ENCODE peak calls at places on chromosomes 3 and 15, in nine cellular contexts. H is activated T-helper 1 cell treated with anti-CD3 and anti-CD28 coated beads, Interleukin-12 subunit alpha, Interleukin-12 subunit beta, Interleukin-2, Interleukin-4 antibody, amounts not matched to agents 30 ng/mL and 10 ng/mL and 1 ng/mL, durations not matched to agents 14 hours and 24 hours and 36 hours; B is nephron progenitor cell; D is SJSA1; X is suprapubic skin; L is activated CD4-positive, alpha-beta memory T cell treated with anti-CD3 and anti-CD28 coated beads for 36 hours; P is B cell; G is WTC11; A is AG09319. Y is an unnamed sample.

GRCh38 chr15:83559310-83559966 is 94.5 kb upstream of the ADAMTSL3 start:
- DNase-seq in P (peak), X (no peak), D (no peak), L (peak), B (peak), A (peak), G (peak), H (peak), Y (peak)

GRCh38 chr3:71784201-71784913 is 591 bp downstream of the PROK2 start:
- DNase-seq in D (no peak), X (no peak), A (no peak), P (peak), B (peak), G (no peak), L (no peak), H (no peak), Y (peak)

GRCh38 chr3:195909645-195910498 is 1.5 kb upstream of the TNK2 start:
- DNase-seq in D (peak), B (peak), X (peak), A (no peak), H (peak), L (peak), G (peak), P (peak), Y (peak)

GRCh38 chr3:129282727-129283327 is 4.2 kb downstream of the HMCES start:
- DNase-seq in L (peak), X (no peak), H (no peak), P (peak), G (no peak), B (no peak), A (no peak), D (no peak), Y (no peak)

GRCh38 chr3:33004205-33004604 is 52.8 kb downstream of the CCR4 start:
- DNase-seq in L (no peak), B (no peak), H (no peak), P (no peak), A (no peak), G (no peak), X (no peak), D (no peak), Y (no peak)

GRCh38 chr15:98428253-98428989 is 219.9 kb upstream of the IGF1R start:
- DNase-seq in G (peak), B (peak), H (peak), A (peak), P (peak), X (no peak), D (peak), L (peak), Y (peak)

GRCh38 chr15:51223771-51224229 is 114.6 kb downstream of the CYP19A1 start:
- DNase-seq in H (no peak), G (no peak), X (no peak), D (peak), P (no peak), L (no peak), A (peak), B (no peak), Y (no peak)

GRCh38 chr3:161284989-161285388 is 63.9 kb downstream of the NMD3 start:
- DNase-seq in B (no peak), D (no peak), H (no peak), L (no peak), X (no peak), G (no peak), A (peak), P (no peak), Y (no peak)

GRCh38 chr15:77418341-77419049 is 1.4 kb downstream of the PEAK1 start:
- DNase-seq in A (no peak), D (no peak), X (no peak), B (no peak), P (no peak), H (no peak), L (no peak), G (no peak), Y (no peak)

GRCh38 chr3:64943861-64944260 is 256.1 kb upstream of the ADAMTS9 start:
- DNase-seq in G (no peak), X (no peak), P (no peak), L (no peak), H (no peak), D (no peak), B (no peak), A (no peak), Y (no peak)

GRCh38 chr15:77836116-77836798 is 203.5 kb upstream of the LINGO1 start:
- DNase-seq in G (no peak), P (no peak), A (no peak), X (peak), L (no peak), H (no peak), B (peak), D (no peak), Y (no peak)

GRCh38 chr3:114732353-114732752 is 414.7 kb downstream of the ZBTB20 start:
- DNase-seq in P (no peak), X (no peak), D (no peak), B (no peak), H (no peak), G (no peak), L (no peak), A (no peak), Y (no peak)

GRCh38 chr15:26781816-26782215 is 8.9 kb upstream of the GABRB3 start:
- DNase-seq in A (no peak), G (no peak), B (no peak), L (no peak), P (no peak), X (no peak), D (no peak), H (no peak), Y (no peak)

GRCh38 chr15:28103831-28104230 is 4.7 kb upstream of the OCA2 start:
- DNase-seq in L (no peak), A (no peak), P (no peak), B (no peak), X (peak), G (no peak), D (no peak), H (no peak), Y (peak)

GRCh38 chr3:187318819-187319616 is 27.5 kb upstream of the MASP1 start:
- DNase-seq in A (peak), P (peak), L (peak), D (peak), B (peak), X (no peak), H (no peak), G (peak), Y (peak)

GRCh38 chr15:40338041-40338657 is 2.6 kb downstream of the CCDC9B start:
- DNase-seq in G (peak), H (peak), B (peak), L (peak), P (peak), X (no peak), A (no peak), D (peak), Y (peak)